ENCODE peak calls at places on chromosomes 4 and X, in seven cellular contexts. I, T, B, D, L, C and H are unnamed samples.

GRCh38 chr4:40613456-40613855 is 16.2 kb downstream of the RBM47 start:
- DNase-seq in D (no peak), B (no peak), I (no peak), T (no peak), C (no peak), L (no peak), H (no peak)

GRCh38 chr4:121817006-121817405 is 6.7 kb downstream of the CCNA2 start:
- DNase-seq in I (no peak), T (no peak), D (no peak), B (no peak), L (no peak), C (no peak), H (no peak)

GRCh38 chrX:37331546-37331945 is 17.6 kb upstream of the PRRG1 start:
- DNase-seq in C (no peak), B (no peak), L (no peak), D (no peak), T (no peak), I (no peak), H (no peak)

GRCh38 chrX:97308161-97308560 is 424.5 kb downstream of the RPA4 start:
- DNase-seq in L (no peak), I (peak; percentile 3), T (no peak), B (no peak), C (no peak), D (no peak), H (no peak)

GRCh38 chrX:109487640-109488039 is 5.8 kb upstream of the GUCY2F start:
- DNase-seq in I (no peak), D (no peak), L (no peak), T (no peak), C (no peak), B (no peak), H (peak; percentile 9)

GRCh38 chrX:11406109-11406755 is 113.0 kb downstream of the AMELX start:
- DNase-seq in C (no peak), I (peak; percentile 40), D (no peak), B (no peak), L (no peak), T (no peak), H (no peak)

GRCh38 chrX:25013593-25014365 is 2.0 kb downstream of the ARX start:
- DNase-seq in L (no peak), D (no peak), B (no peak), C (peak; percentile 43), I (no peak), T (no peak), H (no peak)

GRCh38 chrX:12721042-12721441 is 70.2 kb upstream of the PRPS2 start:
- DNase-seq in B (no peak), I (peak; percentile 24), L (no peak), C (peak; percentile 15), D (no peak), T (no peak), H (no peak)

GRCh38 chr4:109472343-109472761 is 38.7 kb downstream of the SEC24B start:
- DNase-seq in C (no peak), B (no peak), T (no peak), D (peak; percentile 81), L (no peak), I (peak; percentile 69), H (no peak)

GRCh38 chrX:47321386-47321785 is 49.0 kb upstream of the ZNF157 start:
- DNase-seq in L (peak; percentile 24), T (no peak), D (peak; percentile 44), C (peak; percentile 85), I (peak; percentile 81), B (no peak), H (no peak)

GRCh38 chrX:13101439-13102139 is 57.2 kb upstream of the FAM9C start:
- DNase-seq in I (peak; percentile 84), C (peak; percentile 87), D (peak; percentile 94), L (peak; percentile 81), T (peak; percentile 82), B (peak; percentile 71), H (no peak)

GRCh38 chrX:69535661-69536060 is 31.5 kb downstream of the NALF2 start:
- DNase-seq in B (no peak), T (no peak), D (no peak), L (no peak), C (no peak), I (no peak), H (no peak)

DNA sequence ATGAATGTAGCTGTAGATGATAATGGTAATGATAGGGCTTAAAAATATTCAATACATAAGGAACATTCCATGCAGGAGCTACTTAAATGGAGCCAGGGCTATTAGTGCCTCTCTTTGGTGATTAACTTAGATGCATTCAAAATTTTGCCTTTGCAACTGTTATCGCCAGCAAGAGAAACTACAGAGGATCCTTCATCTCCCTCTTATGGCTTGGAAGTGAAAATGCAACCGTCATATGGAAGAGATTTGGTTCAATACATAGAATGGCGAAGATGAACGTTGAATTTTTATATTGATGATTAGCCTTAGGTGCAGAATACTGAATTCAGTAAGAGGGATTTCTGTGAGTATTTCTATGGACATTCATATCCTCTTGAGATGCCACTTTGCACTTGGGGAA is 134.5 kb upstream of the NLGN4X start:
- DNase-seq in L (no peak), I (no peak), C (no peak), T (no peak), D (peak; percentile 0), B (no peak), H (no peak)
- TF ChIP-seq CTCF in L (no peak), I (no peak), C (peak; percentile 38), T (no peak), D (no peak), B (no peak), H (no peak)

GRCh38 chrX:63755892-63756291 is 29.1 kb downstream of the ARHGEF9 start:
- DNase-seq in D (no peak), L (no peak), B (no peak), I (no peak), C (no peak), T (no peak), H (peak; percentile 30)
- H3K4me3 ChIP-seq in D (no peak overlapping the region), L (no peak overlapping the region), B (peak overlapping the region; percentile 76), I (peak overlapping the region; percentile 47), C (no peak overlapping the region), T (no peak overlapping the region), H (peak overlapping the region; percentile 83)

GRCh38 chrX:110989869-110990268 is 106.1 kb upstream of the PAK3 start:
- DNase-seq in T (no peak), I (no peak), L (no peak), C (no peak), D (no peak), B (no peak), H (no peak)

GRCh38 chrX:110987292-110987691 is 108.7 kb upstream of the PAK3 start:
- DNase-seq in T (no peak), B (no peak), D (no peak), C (no peak), I (peak; percentile 1), L (no peak), H (no peak)

GRCh38 chrX:110989447-110989846 is 106.5 kb upstream of the PAK3 start:
- DNase-seq in I (no peak), C (no peak), D (no peak), L (no peak), B (no peak), T (no peak), H (no peak)

GRCh38 chrX:110992611-110993010 is 103.4 kb upstream of the PAK3 start:
- DNase-seq in T (no peak), C (peak; percentile 51), I (peak; percentile 27), D (peak; percentile 41), L (no peak), B (peak; percentile 10), H (peak; percentile 1)
- TF ChIP-seq CTCF in T (no peak), C (peak; percentile 55), I (peak; percentile 44), D (peak; percentile 50), L (peak; percentile 48), B (peak; percentile 48), H (peak; percentile 73)

DNA sequence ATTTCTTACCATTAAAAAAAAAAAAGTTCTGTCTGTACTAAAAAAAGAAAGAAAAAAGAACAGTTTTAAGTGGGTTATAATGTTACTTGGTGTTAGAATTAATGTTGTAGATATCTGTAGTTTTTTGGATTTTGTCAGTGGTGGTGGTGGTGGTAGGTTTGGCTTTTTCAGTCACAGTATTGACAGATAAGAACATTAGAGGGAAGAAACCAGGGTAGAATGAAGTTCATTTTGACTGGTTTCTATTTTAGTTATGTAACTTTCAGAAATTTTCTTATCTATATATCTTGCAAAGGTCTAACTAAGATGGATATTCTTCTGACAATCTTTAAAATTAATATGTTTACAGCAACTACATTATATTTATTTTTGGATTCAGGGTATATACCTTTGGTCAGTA is 105.4 kb downstream of the FBXW7 start:
- DNase-seq in L (no peak), T (no peak), D (no peak), B (no peak), I (no peak), C (no peak), H (no peak)
- H3K4me3 ChIP-seq in L (no peak overlapping the region), T (no peak overlapping the region), D (no peak overlapping the region), B (no peak overlapping the region), I (no peak overlapping the region), C (no peak overlapping the region), H (no peak overlapping the region)